ENCODE peak calls at places on chromosomes 1 and 21, in ten cellular contexts. One of them, this sample, is unnamed.

GRCh38 chr1:189803364-189803763 is 674.3 kb downstream of the BRINP3 start:
- DNase-seq in NCI-H69: peak
- DNase-seq in IMR-90: no peak
- DNase-seq in activated T-cell treated with anti-CD3 and anti-CD28 coated beads, Interleukin-2, amount 50 U/mL, for 72 hours: no peak
- DNase-seq in A549: no peak
- DNase-seq in cardiac septum: no peak
- DNase-seq in fibroblast of mammary gland: no peak
- DNase-seq in RWPE2: no peak
- DNase-seq in lung microvascular endothelial cell: no peak
- DNase-seq in H54: no peak
- DNase-seq in this sample: no peak

GRCh38 chr1:7117599-7118281 is 332.5 kb downstream of the CAMTA1 start:
- DNase-seq in NCI-H69: no peak
- DNase-seq in IMR-90: peak
- DNase-seq in activated T-cell treated with anti-CD3 and anti-CD28 coated beads, Interleukin-2, amount 50 U/mL, for 72 hours: no peak
- DNase-seq in A549: peak
- DNase-seq in cardiac septum: no peak
- DNase-seq in fibroblast of mammary gland: peak
- DNase-seq in RWPE2: peak
- DNase-seq in lung microvascular endothelial cell: no peak
- DNase-seq in H54: peak
- DNase-seq in this sample: no peak

GRCh38 chr1:227378876-227379554 is 60.7 kb upstream of the CDC42BPA start:
- DNase-seq in NCI-H69: no peak
- DNase-seq in IMR-90: no peak
- DNase-seq in activated T-cell treated with anti-CD3 and anti-CD28 coated beads, Interleukin-2, amount 50 U/mL, for 72 hours: no peak
- DNase-seq in A549: no peak
- DNase-seq in cardiac septum: no peak
- DNase-seq in fibroblast of mammary gland: peak
- DNase-seq in RWPE2: no peak
- DNase-seq in lung microvascular endothelial cell: no peak
- DNase-seq in H54: no peak
- DNase-seq in this sample: no peak

GRCh38 chr21:33171584-33172169 is 58.1 kb upstream of the IFNAR2 start:
- DNase-seq in NCI-H69: peak
- DNase-seq in IMR-90: no peak
- DNase-seq in activated T-cell treated with anti-CD3 and anti-CD28 coated beads, Interleukin-2, amount 50 U/mL, for 72 hours: no peak
- DNase-seq in A549: no peak
- DNase-seq in cardiac septum: no peak
- DNase-seq in fibroblast of mammary gland: no peak
- DNase-seq in RWPE2: no peak
- DNase-seq in lung microvascular endothelial cell: no peak
- DNase-seq in H54: no peak
- DNase-seq in this sample: no peak

GRCh38 chr1:20107767-20108166 is 11.6 kb downstream of the PLA2G2D start:
- DNase-seq in NCI-H69: no peak
- DNase-seq in IMR-90: no peak
- DNase-seq in activated T-cell treated with anti-CD3 and anti-CD28 coated beads, Interleukin-2, amount 50 U/mL, for 72 hours: no peak
- DNase-seq in A549: no peak
- DNase-seq in cardiac septum: no peak
- DNase-seq in fibroblast of mammary gland: no peak
- DNase-seq in RWPE2: no peak
- DNase-seq in lung microvascular endothelial cell: no peak
- DNase-seq in H54: no peak
- DNase-seq in this sample: no peak

GRCh38 chr1:52727114-52727586 is 897 bp downstream of the ZYG11B start:
- DNase-seq in NCI-H69: peak
- DNase-seq in IMR-90: no peak
- DNase-seq in activated T-cell treated with anti-CD3 and anti-CD28 coated beads, Interleukin-2, amount 50 U/mL, for 72 hours: peak
- DNase-seq in A549: no peak
- DNase-seq in cardiac septum: no peak
- DNase-seq in fibroblast of mammary gland: peak
- DNase-seq in RWPE2: no peak
- DNase-seq in lung microvascular endothelial cell: peak
- DNase-seq in H54: no peak
- DNase-seq in this sample: peak

GRCh38 chr1:172356620-172357019 is 63.9 kb upstream of the C1orf105 start:
- DNase-seq in NCI-H69: peak
- DNase-seq in IMR-90: peak
- DNase-seq in activated T-cell treated with anti-CD3 and anti-CD28 coated beads, Interleukin-2, amount 50 U/mL, for 72 hours: no peak
- DNase-seq in A549: peak
- DNase-seq in cardiac septum: no peak
- DNase-seq in fibroblast of mammary gland: peak
- DNase-seq in RWPE2: no peak
- DNase-seq in lung microvascular endothelial cell: no peak
- DNase-seq in H54: no peak
- DNase-seq in this sample: no peak

GRCh38 chr21:44736291-44737004 is 25.1 kb upstream of the TSPEAR start:
- DNase-seq in NCI-H69: peak
- DNase-seq in IMR-90: no peak
- DNase-seq in activated T-cell treated with anti-CD3 and anti-CD28 coated beads, Interleukin-2, amount 50 U/mL, for 72 hours: no peak
- DNase-seq in A549: peak
- DNase-seq in cardiac septum: peak
- DNase-seq in fibroblast of mammary gland: no peak
- DNase-seq in RWPE2: no peak
- DNase-seq in lung microvascular endothelial cell: peak
- DNase-seq in H54: no peak
- DNase-seq in this sample: no peak

GRCh38 chr1:22249928-22250680 is 107.2 kb upstream of the WNT4 start:
- DNase-seq in NCI-H69: no peak
- DNase-seq in IMR-90: no peak
- DNase-seq in activated T-cell treated with anti-CD3 and anti-CD28 coated beads, Interleukin-2, amount 50 U/mL, for 72 hours: no peak
- DNase-seq in A549: no peak
- DNase-seq in cardiac septum: no peak
- DNase-seq in fibroblast of mammary gland: no peak
- DNase-seq in RWPE2: no peak
- DNase-seq in lung microvascular endothelial cell: no peak
- DNase-seq in H54: no peak
- DNase-seq in this sample: no peak

GRCh38 chr1:68594851-68595250 is 98.0 kb upstream of the DEPDC1 start:
- DNase-seq in NCI-H69: no peak
- DNase-seq in IMR-90: no peak
- DNase-seq in activated T-cell treated with anti-CD3 and anti-CD28 coated beads, Interleukin-2, amount 50 U/mL, for 72 hours: no peak
- DNase-seq in A549: no peak
- DNase-seq in cardiac septum: no peak
- DNase-seq in fibroblast of mammary gland: peak
- DNase-seq in RWPE2: no peak
- DNase-seq in lung microvascular endothelial cell: no peak
- DNase-seq in H54: no peak
- DNase-seq in this sample: no peak

This sample was measured in HuH-7.5.